ENCODE peak calls at places on chromosome 18, in nine cellular contexts. One of them, this sample, is unnamed.
A peak's percentile ranks its signal among the peaks of the same experiment; 100 is the strongest.

GRCh38 chr18:65592419-65592818 is 158.4 kb upstream of the CDH7 start:
- DNase-seq in Kasumi-1: no peak
- DNase-seq in NCI-H460: no peak
- DNase-seq in GF-D8: no peak
- DNase-seq in HT1080: no peak
- DNase-seq in IMR-90: no peak
- DNase-seq in naive B cell: no peak
- DNase-seq in lower lobe of right lung: no peak
- DNase-seq in iris pigment epithelial cell: no peak
- DNase-seq in this sample: no peak

GRCh38 chr18:47779381-47779780 is 151.1 kb downstream of the SMAD2 start:
- DNase-seq in naive B cell: no peak
- DNase-seq in Kasumi-1: no peak
- DNase-seq in GF-D8: no peak
- DNase-seq in NCI-H460: no peak
- DNase-seq in HT1080: no peak
- DNase-seq in iris pigment epithelial cell: no peak
- DNase-seq in IMR-90: no peak
- DNase-seq in lower lobe of right lung: no peak
- DNase-seq in this sample: no peak

GRCh38 chr18:13797157-13797611 is 26.8 kb upstream of the MC5R start:
- DNase-seq in IMR-90: no peak
- DNase-seq in lower lobe of right lung: no peak
- DNase-seq in iris pigment epithelial cell: peak; percentile 29
- DNase-seq in GF-D8: no peak
- DNase-seq in NCI-H460: no peak
- DNase-seq in HT1080: peak; percentile 57
- DNase-seq in naive B cell: no peak
- DNase-seq in Kasumi-1: no peak
- DNase-seq in this sample: no peak

GRCh38 chr18:13216092-13216582 is 2.4 kb upstream of the LDLRAD4 start:
- DNase-seq in IMR-90: peak; percentile 47
- DNase-seq in NCI-H460: peak; percentile 38
- DNase-seq in Kasumi-1: peak; percentile 94
- DNase-seq in lower lobe of right lung: peak; percentile 72
- DNase-seq in GF-D8: peak; percentile 65
- DNase-seq in HT1080: peak; percentile 40
- DNase-seq in iris pigment epithelial cell: peak; percentile 73
- DNase-seq in naive B cell: peak; percentile 42
- DNase-seq in this sample: peak; percentile 14

GRCh38 chr18:55251186-55251995 is 292.1 kb upstream of the CCDC68 start:
- DNase-seq in iris pigment epithelial cell: peak; percentile 75
- DNase-seq in NCI-H460: no peak
- DNase-seq in lower lobe of right lung: no peak
- DNase-seq in GF-D8: no peak
- DNase-seq in Kasumi-1: no peak
- DNase-seq in HT1080: no peak
- DNase-seq in naive B cell: no peak
- DNase-seq in IMR-90: peak; percentile 38
- DNase-seq in this sample: no peak

GRCh38 chr18:41745166-41746049 is 209.6 kb upstream of the PIK3C3 start:
- DNase-seq in HT1080: peak; percentile 59
- DNase-seq in lower lobe of right lung: no peak
- DNase-seq in iris pigment epithelial cell: peak; percentile 61
- DNase-seq in NCI-H460: peak; percentile 53
- DNase-seq in naive B cell: no peak
- DNase-seq in GF-D8: no peak
- DNase-seq in IMR-90: peak; percentile 6
- DNase-seq in Kasumi-1: peak; percentile 57
- DNase-seq in this sample: peak; percentile 16

GRCh38 chr18:39414009-39414700 is 1848.6 kb upstream of the CELF4 start:
- DNase-seq in Kasumi-1: no peak
- DNase-seq in naive B cell: no peak
- DNase-seq in NCI-H460: no peak
- DNase-seq in IMR-90: peak; percentile 82
- DNase-seq in HT1080: peak; percentile 93
- DNase-seq in GF-D8: no peak
- DNase-seq in iris pigment epithelial cell: peak; percentile 79
- DNase-seq in lower lobe of right lung: no peak
- DNase-seq in this sample: peak; percentile 41

GRCh38 chr18:36028859-36029258 is 38.5 kb downstream of the RPRD1A start:
- DNase-seq in iris pigment epithelial cell: peak; percentile 36
- DNase-seq in naive B cell: no peak
- DNase-seq in HT1080: no peak
- DNase-seq in IMR-90: no peak
- DNase-seq in lower lobe of right lung: no peak
- DNase-seq in NCI-H460: no peak
- DNase-seq in GF-D8: no peak
- DNase-seq in Kasumi-1: no peak
- DNase-seq in this sample: no peak

GRCh38 chr18:63763831-63764600 is 11.2 kb upstream of the SERPINB7 start:
- DNase-seq in NCI-H460: no peak
- DNase-seq in Kasumi-1: no peak
- DNase-seq in iris pigment epithelial cell: peak; percentile 33
- DNase-seq in lower lobe of right lung: no peak
- DNase-seq in HT1080: no peak
- DNase-seq in naive B cell: no peak
- DNase-seq in GF-D8: no peak
- DNase-seq in IMR-90: peak; percentile 61
- DNase-seq in this sample: peak; percentile 56

GRCh38 chr18:74186661-74187060 is 38.3 kb downstream of the TIMM21 start:
- DNase-seq in GF-D8: no peak
- DNase-seq in Kasumi-1: no peak
- DNase-seq in NCI-H460: no peak
- DNase-seq in lower lobe of right lung: no peak
- DNase-seq in HT1080: no peak
- DNase-seq in IMR-90: no peak
- DNase-seq in iris pigment epithelial cell: no peak
- DNase-seq in naive B cell: no peak
- DNase-seq in this sample: no peak

GRCh38 chr18:79982736-79983135 is 5.6 kb downstream of the TXNL4A start:
- DNase-seq in naive B cell: no peak
- DNase-seq in IMR-90: peak; percentile 55
- DNase-seq in Kasumi-1: peak; percentile 46
- DNase-seq in NCI-H460: no peak
- DNase-seq in lower lobe of right lung: no peak
- DNase-seq in GF-D8: peak; percentile 72
- DNase-seq in iris pigment epithelial cell: peak; percentile 61
- DNase-seq in HT1080: peak; percentile 22
- DNase-seq in this sample: no peak

GRCh38 chr18:1094408-1094807 is 189.7 kb downstream of the ADCYAP1 start:
- DNase-seq in naive B cell: no peak
- DNase-seq in NCI-H460: no peak
- DNase-seq in iris pigment epithelial cell: peak; percentile 53
- DNase-seq in lower lobe of right lung: no peak
- DNase-seq in IMR-90: no peak
- DNase-seq in HT1080: peak; percentile 79
- DNase-seq in Kasumi-1: no peak
- DNase-seq in GF-D8: no peak
- DNase-seq in this sample: peak; percentile 47

GRCh38 chr18:744824-745597 is 32.6 kb upstream of the ENOSF1 start:
- DNase-seq in IMR-90: no peak
- DNase-seq in naive B cell: no peak
- DNase-seq in Kasumi-1: no peak
- DNase-seq in lower lobe of right lung: no peak
- DNase-seq in NCI-H460: no peak
- DNase-seq in iris pigment epithelial cell: no peak
- DNase-seq in GF-D8: no peak
- DNase-seq in HT1080: no peak
- DNase-seq in this sample: no peak

GRCh38 chr18:77086656-77087390 is 45.8 kb downstream of the MBP start:
- DNase-seq in NCI-H460: no peak
- DNase-seq in iris pigment epithelial cell: peak; percentile 54
- DNase-seq in GF-D8: no peak
- DNase-seq in naive B cell: no peak
- DNase-seq in IMR-90: no peak
- DNase-seq in Kasumi-1: no peak
- DNase-seq in lower lobe of right lung: no peak
- DNase-seq in HT1080: no peak
- DNase-seq in this sample: no peak

GRCh38 chr18:52339891-52340371 is at the start of gene DCC:
- DNase-seq in lower lobe of right lung: no peak
- DNase-seq in NCI-H460: peak; percentile 52
- DNase-seq in GF-D8: no peak
- DNase-seq in iris pigment epithelial cell: peak; percentile 9
- DNase-seq in naive B cell: no peak
- DNase-seq in Kasumi-1: no peak
- DNase-seq in IMR-90: peak; percentile 45
- DNase-seq in HT1080: peak; percentile 93
- DNase-seq in this sample: peak; percentile 31

GRCh38 chr18:60812921-60813320 is 440.3 kb upstream of the MC4R start:
- DNase-seq in NCI-H460: no peak
- DNase-seq in lower lobe of right lung: no peak
- DNase-seq in HT1080: no peak
- DNase-seq in Kasumi-1: no peak
- DNase-seq in iris pigment epithelial cell: peak; percentile 11
- DNase-seq in GF-D8: no peak
- DNase-seq in IMR-90: no peak
- DNase-seq in naive B cell: no peak
- DNase-seq in this sample: peak; percentile 3

GRCh38 chr18:45086777-45087176 is 406.1 kb downstream of the SETBP1 start:
- DNase-seq in HT1080: no peak
- DNase-seq in Kasumi-1: no peak
- DNase-seq in IMR-90: no peak
- DNase-seq in GF-D8: no peak
- DNase-seq in iris pigment epithelial cell: no peak
- DNase-seq in NCI-H460: no peak
- DNase-seq in naive B cell: no peak
- DNase-seq in lower lobe of right lung: no peak
- DNase-seq in this sample: no peak

GRCh38 chr18:35919179-35919578 is 53.3 kb upstream of the RMP24 start:
- DNase-seq in iris pigment epithelial cell: no peak
- DNase-seq in NCI-H460: no peak
- DNase-seq in lower lobe of right lung: no peak
- DNase-seq in Kasumi-1: no peak
- DNase-seq in GF-D8: no peak
- DNase-seq in HT1080: no peak
- DNase-seq in naive B cell: no peak
- DNase-seq in IMR-90: no peak
- DNase-seq in this sample: no peak

GRCh38 chr18:46346896-46347630 is 242.9 kb downstream of the HAUS1 start:
- DNase-seq in iris pigment epithelial cell: no peak
- DNase-seq in NCI-H460: no peak
- DNase-seq in GF-D8: no peak
- DNase-seq in naive B cell: no peak
- DNase-seq in lower lobe of right lung: no peak
- DNase-seq in Kasumi-1: no peak
- DNase-seq in IMR-90: no peak
- DNase-seq in HT1080: no peak
- DNase-seq in this sample: no peak

GRCh38 chr18:55138401-55138800 is 179.1 kb upstream of the CCDC68 start:
- DNase-seq in HT1080: no peak
- DNase-seq in IMR-90: no peak
- DNase-seq in iris pigment epithelial cell: no peak
- DNase-seq in NCI-H460: no peak
- DNase-seq in GF-D8: no peak
- DNase-seq in lower lobe of right lung: no peak
- DNase-seq in Kasumi-1: no peak
- DNase-seq in naive B cell: no peak
- DNase-seq in this sample: no peak

GRCh38 chr18:62018034-62018760 is 125.4 kb upstream of the RNF152 start:
- DNase-seq in Kasumi-1: no peak
- DNase-seq in lower lobe of right lung: no peak
- DNase-seq in IMR-90: peak; percentile 95
- DNase-seq in HT1080: no peak
- DNase-seq in GF-D8: no peak
- DNase-seq in iris pigment epithelial cell: no peak
- DNase-seq in NCI-H460: no peak
- DNase-seq in naive B cell: no peak
- DNase-seq in this sample: peak; percentile 46

GRCh38 chr18:11501352-11501751 is 108.0 kb upstream of the SLC35G4 start:
- DNase-seq in IMR-90: peak; percentile 36
- DNase-seq in HT1080: no peak
- DNase-seq in GF-D8: no peak
- DNase-seq in NCI-H460: no peak
- DNase-seq in Kasumi-1: no peak
- DNase-seq in naive B cell: no peak
- DNase-seq in lower lobe of right lung: no peak
- DNase-seq in iris pigment epithelial cell: no peak
- DNase-seq in this sample: no peak

GRCh38 chr18:2293109-2293839 is 278.0 kb downstream of the METTL4 start:
- DNase-seq in Kasumi-1: no peak
- DNase-seq in iris pigment epithelial cell: no peak
- DNase-seq in NCI-H460: no peak
- DNase-seq in IMR-90: no peak
- DNase-seq in HT1080: no peak
- DNase-seq in lower lobe of right lung: no peak
- DNase-seq in naive B cell: no peak
- DNase-seq in GF-D8: no peak
- DNase-seq in this sample: no peak

GRCh38 chr18:74742573-74742972 is 144.9 kb downstream of the ZNF407 start:
- DNase-seq in GF-D8: no peak
- DNase-seq in Kasumi-1: no peak
- DNase-seq in NCI-H460: no peak
- DNase-seq in HT1080: no peak
- DNase-seq in lower lobe of right lung: no peak
- DNase-seq in naive B cell: no peak
- DNase-seq in IMR-90: peak; percentile 56
- DNase-seq in iris pigment epithelial cell: no peak
- DNase-seq in this sample: no peak

GRCh38 chr18:28177828-28178635 is 1.1 kb upstream of the CDH2 start:
- DNase-seq in iris pigment epithelial cell: peak; percentile 76
- DNase-seq in lower lobe of right lung: no peak
- DNase-seq in NCI-H460: no peak
- DNase-seq in naive B cell: no peak
- DNase-seq in IMR-90: peak; percentile 36
- DNase-seq in HT1080: peak; percentile 73
- DNase-seq in Kasumi-1: no peak
- DNase-seq in GF-D8: no peak
- DNase-seq in this sample: no peak

GRCh38 chr18:23631746-23632145 is 31.0 kb downstream of the ANKRD29 start:
- DNase-seq in naive B cell: no peak
- DNase-seq in iris pigment epithelial cell: no peak
- DNase-seq in NCI-H460: no peak
- DNase-seq in IMR-90: no peak
- DNase-seq in Kasumi-1: no peak
- DNase-seq in lower lobe of right lung: no peak
- DNase-seq in HT1080: no peak
- DNase-seq in GF-D8: no peak
- DNase-seq in this sample: no peak

GRCh38 chr18:33277431-33277830 is 163.1 kb downstream of the CCDC178 start:
- DNase-seq in naive B cell: no peak
- DNase-seq in HT1080: no peak
- DNase-seq in NCI-H460: no peak
- DNase-seq in lower lobe of right lung: no peak
- DNase-seq in GF-D8: no peak
- DNase-seq in IMR-90: no peak
- DNase-seq in iris pigment epithelial cell: no peak
- DNase-seq in Kasumi-1: no peak
- DNase-seq in this sample: no peak

GRCh38 chr18:47986724-47987455 is 56.4 kb upstream of the SMAD2 start:
- DNase-seq in GF-D8: peak; percentile 73
- DNase-seq in HT1080: no peak
- DNase-seq in lower lobe of right lung: no peak
- DNase-seq in IMR-90: no peak
- DNase-seq in naive B cell: peak; percentile 17
- DNase-seq in iris pigment epithelial cell: peak; percentile 23
- DNase-seq in NCI-H460: no peak
- DNase-seq in Kasumi-1: no peak
- DNase-seq in this sample: no peak

GRCh38 chr18:34549367-34549766 is 160.7 kb upstream of the DTNA start:
- DNase-seq in NCI-H460: no peak
- DNase-seq in Kasumi-1: no peak
- DNase-seq in HT1080: no peak
- DNase-seq in naive B cell: no peak
- DNase-seq in GF-D8: no peak
- DNase-seq in iris pigment epithelial cell: no peak
- DNase-seq in lower lobe of right lung: no peak
- DNase-seq in IMR-90: no peak
- DNase-seq in this sample: no peak

GRCh38 chr18:51953521-51953920 is 386.5 kb upstream of the DCC start:
- DNase-seq in iris pigment epithelial cell: no peak
- DNase-seq in NCI-H460: no peak
- DNase-seq in naive B cell: no peak
- DNase-seq in lower lobe of right lung: no peak
- DNase-seq in IMR-90: no peak
- DNase-seq in GF-D8: no peak
- DNase-seq in HT1080: no peak
- DNase-seq in Kasumi-1: no peak
- DNase-seq in this sample: no peak